ENCODE peak calls at places on chromosomes 3 and 15, in four cellular contexts. P is astrocyte of the hippocampus, M is NCI-H510A, T is NCI-H1092 treated with DMSO at 0.1 percent for 48 hours. H is an unnamed sample.

GRCh38 chr15:83436513-83437158 is 10.5 kb upstream of the SH3GL3 start:
- DNase-seq in T (no peak), P (peak; percentile 76), M (no peak), H (peak; percentile 65)

GRCh38 chr15:89494941-89495637 is 1.3 kb downstream of the RHCG start:
- DNase-seq in T (no peak), M (no peak), P (no peak), H (no peak)

GRCh38 chr15:101578443-101578894 is 73.7 kb downstream of the TM2D3 start:
- DNase-seq in P (no peak), T (peak; percentile 1), M (no peak), H (peak; percentile 26)

GRCh38 chr15:88571153-88572029 is 24.9 kb upstream of the DET1 start:
- DNase-seq in P (no peak), T (no peak), M (no peak), H (no peak)

GRCh38 chr3:177813322-177813721 is 616.0 kb upstream of the TBL1XR1 start:
- DNase-seq in P (no peak), M (no peak), T (peak; percentile 55), H (peak; percentile 86)

GRCh38 chr15:50764331-50765201 is 940 bp downstream of the SPPL2A start:
- DNase-seq in M (no peak), T (peak; percentile 32), P (peak; percentile 26), H (peak; percentile 29)

GRCh38 chr3:28476764-28477163 is 128.1 kb upstream of the AZI2 start:
- DNase-seq in M (no peak), P (no peak), T (no peak), H (no peak)

GRCh38 chr3:4645468-4645867 is 152.3 kb downstream of the ITPR1 start:
- DNase-seq in P (no peak), T (no peak), M (no peak), H (no peak)

GRCh38 chr3:194607592-194608386 is 25.4 kb downstream of the TMEM44 start:
- DNase-seq in P (no peak), T (no peak), M (peak; percentile 54), H (no peak)

GRCh38 chr3:99825239-99825638 is 7.6 kb downstream of the CMSS1 start:
- DNase-seq in M (no peak), P (peak; percentile 34), T (no peak), H (peak; percentile 58)

GRCh38 chr15:40064231-40064894 is 25.4 kb upstream of the SRP14 start:
- DNase-seq in T (no peak), M (no peak), P (peak; percentile 59), H (peak; percentile 40)

GRCh38 chr15:65558336-65558735 is 28.1 kb downstream of the HACD3 start:
- DNase-seq in P (no peak), M (no peak), T (no peak), H (peak; percentile 30)

GRCh38 chr3:90040554-90040953 is 933.1 kb downstream of the EPHA3 start:
- DNase-seq in M (no peak), T (no peak), P (no peak), H (no peak)

GRCh38 chr3:78116874-78117273 is 1077.0 kb downstream of the ROBO2 start:
- DNase-seq in P (peak; percentile 73), M (no peak), T (no peak), H (peak; percentile 54)

GRCh38 chr3:193711523-193711963 is 118.5 kb downstream of the OPA1 start:
- DNase-seq in M (no peak), T (no peak), P (no peak), H (no peak)

GRCh38 chr3:15647629-15648167 is 46.2 kb downstream of the BTD start:
- DNase-seq in T (no peak), M (no peak), P (peak; percentile 90), H (peak; percentile 81)

GRCh38 chr15:80801891-80802680 is 22.9 kb downstream of the CEMIP start:
- DNase-seq in T (no peak), M (no peak), P (no peak), H (no peak)

GRCh38 chr3:140198242-140198641 is 263.3 kb downstream of the CLSTN2 start:
- DNase-seq in M (no peak), T (peak; percentile 63), P (no peak), H (no peak)

GRCh38 chr3:45795882-45796765 is at the start of gene SLC6A20:
- DNase-seq in T (no peak), P (peak; percentile 18), M (no peak), H (no peak)

GRCh38 chr3:5677560-5677959 is 490.1 kb downstream of the EDEM1 start:
- DNase-seq in P (no peak), M (no peak), T (no peak), H (no peak)

GRCh38 chr3:197028711-197029510 is 706 bp downstream of the MELTF start:
- DNase-seq in T (no peak), P (peak; percentile 61), M (no peak), H (no peak)

GRCh38 chr3:38313263-38313662 is 31.2 kb downstream of the SLC22A14 start:
- DNase-seq in T (no peak), M (no peak), P (no peak), H (no peak)

GRCh38 chr3:127915115-127915936 is at the start of gene KBTBD12:
- DNase-seq in M (no peak), P (peak; percentile 23), T (peak; percentile 78), H (no peak)

H was measured in renal cortical epithelial cell.